ENCODE peak calls at places on chromosome 6, in five cellular contexts. U is A549, H is SK-N-SH, X is GM12878, M is K562. S is an unnamed sample.

GRCh38 chr6:72716916-72717315 is 95.1 kb downstream of the KCNQ5 start:
- DNase-seq in U (no peak), M (no peak), H (no peak), X (no peak), S (no peak)

GRCh38 chr6:25415274-25415673 is 136.1 kb downstream of the CARMIL1 start:
- DNase-seq in X (no peak), M (no peak), H (no peak), U (no peak), S (no peak)

GRCh38 chr6:15464211-15464725 is 198.6 kb downstream of the DTNBP1 start:
- DNase-seq in U (peak), X (no peak), M (peak), H (no peak), S (no peak)

GRCh38 chr6:149046822-149047246 is 270.7 kb upstream of the TAB2 start:
- DNase-seq in M (no peak), H (no peak), X (no peak), U (no peak), S (peak)

GRCh38 chr6:116101298-116101718 is 655 bp downstream of the NT5DC1 start:
- DNase-seq in U (no peak), H (no peak), M (peak), X (no peak), S (no peak)

GRCh38 chr6:148565931-148566663 is 180.7 kb upstream of the UST start:
- DNase-seq in U (no peak), H (no peak), M (no peak), X (no peak), S (peak)

GRCh38 chr6:137497722-137498463 is 3.7 kb upstream of the OLIG3 start:
- DNase-seq in U (no peak), M (no peak), H (no peak), X (no peak), S (no peak)

GRCh38 chr6:16805190-16805860 is 44.1 kb upstream of the ATXN1 start:
- DNase-seq in X (no peak), M (no peak), H (no peak), U (no peak), S (no peak)

GRCh38 chr6:87645080-87645479 is 55.1 kb downstream of the ORC3 start:
- DNase-seq in U (no peak), H (no peak), X (no peak), M (no peak), S (no peak)

GRCh38 chr6:5673016-5673415 is 333.7 kb downstream of the NRN1 start:
- DNase-seq in H (no peak), M (no peak), X (no peak), U (no peak), S (no peak)

GRCh38 chr6:131854803-131855202 is 47.0 kb downstream of the ENPP1 start:
- DNase-seq in U (no peak), X (no peak), H (no peak), M (no peak), S (peak)

GRCh38 chr6:15876406-15876805 is 213.6 kb upstream of the DTNBP1 start:
- DNase-seq in X (peak), U (no peak), M (no peak), H (no peak), S (no peak)

GRCh38 chr6:156943167-156943566 is 166.0 kb downstream of the ARID1B start:
- DNase-seq in X (no peak), M (no peak), U (no peak), H (no peak), S (no peak)

GRCh38 chr6:168414696-168415095 is 26.3 kb upstream of the SMOC2 start:
- DNase-seq in U (no peak), M (no peak), X (no peak), H (no peak), S (no peak)

GRCh38 chr6:1952726-1953360 is 292.6 kb downstream of the GMDS start:
- DNase-seq in U (peak), X (no peak), M (no peak), H (no peak), S (peak)

GRCh38 chr6:130615816-130616215 is 211.4 kb upstream of the SMLR1 start:
- DNase-seq in U (no peak), M (no peak), H (no peak), X (no peak), S (no peak)

GRCh38 chr6:12112540-12113189 is 100.6 kb downstream of the HIVEP1 start:
- DNase-seq in M (no peak), H (peak), X (no peak), U (no peak), S (no peak)

GRCh38 chr6:154805288-154805911 is 72.2 kb downstream of the SCAF8 start:
- DNase-seq in M (peak), H (peak), X (no peak), U (peak), S (peak)

GRCh38 chr6:98832282-98833100 is 1.9 kb upstream of the POU3F2 start:
- DNase-seq in U (no peak), X (no peak), M (no peak), H (peak), S (peak)

GRCh38 chr6:26576929-26577719 is 19.6 kb upstream of the ABT1 start:
- DNase-seq in U (no peak), X (no peak), H (no peak), M (peak), S (peak)
- TF ChIP-seq RCOR1 in U (no peak), X (no peak), H (peak), M (peak), S (no peak)

GRCh38 chr6:56515081-56515905 is 127.4 kb downstream of the DST start:
- DNase-seq in X (no peak), M (no peak), H (no peak), U (no peak), S (no peak)
- TF ChIP-seq RCOR1 in X (no peak), M (no peak), H (no peak), U (no peak), S (no peak)

DNA sequence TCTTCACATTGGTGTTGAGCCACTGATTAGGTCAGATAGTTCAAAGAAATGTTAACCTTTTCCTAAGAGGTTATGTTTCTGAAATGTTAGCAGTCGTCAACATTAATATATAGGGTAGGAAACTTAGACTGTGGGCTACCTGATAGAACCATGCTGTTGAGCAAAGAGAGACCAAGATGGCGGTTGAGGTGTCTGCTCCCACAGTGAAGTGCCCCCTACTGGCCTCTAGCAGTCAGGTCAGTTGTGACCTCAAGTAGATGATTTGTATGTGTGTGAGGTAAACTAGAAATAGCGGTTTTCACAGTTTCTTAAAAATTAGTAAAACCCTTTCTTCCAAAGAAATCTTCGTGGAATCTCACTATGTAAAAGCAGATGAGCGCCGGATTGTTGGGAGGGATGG is 40.3 kb downstream of the MTHFD1L start:
- DNase-seq in M (peak), U (no peak), X (no peak), H (no peak), S (no peak)
- TF ChIP-seq RCOR1 in M (no peak), U (no peak), X (no peak), H (no peak), S (no peak)

GRCh38 chr6:41193884-41194283 is 7.1 kb downstream of the TREML2 start:
- DNase-seq in X (no peak), U (no peak), M (no peak), H (no peak), S (no peak)

GRCh38 chr6:41190791-41191190 is 10.2 kb downstream of the TREML2 start:
- DNase-seq in M (no peak), U (no peak), X (no peak), H (no peak), S (no peak)

GRCh38 chr6:41193171-41193734 is 7.7 kb downstream of the TREML2 start:
- DNase-seq in U (no peak), M (no peak), H (no peak), X (no peak), S (no peak)

GRCh38 chr6:41189968-41190367 is 11.0 kb downstream of the TREML2 start:
- DNase-seq in M (no peak), X (no peak), U (no peak), H (no peak), S (no peak)

DNA sequence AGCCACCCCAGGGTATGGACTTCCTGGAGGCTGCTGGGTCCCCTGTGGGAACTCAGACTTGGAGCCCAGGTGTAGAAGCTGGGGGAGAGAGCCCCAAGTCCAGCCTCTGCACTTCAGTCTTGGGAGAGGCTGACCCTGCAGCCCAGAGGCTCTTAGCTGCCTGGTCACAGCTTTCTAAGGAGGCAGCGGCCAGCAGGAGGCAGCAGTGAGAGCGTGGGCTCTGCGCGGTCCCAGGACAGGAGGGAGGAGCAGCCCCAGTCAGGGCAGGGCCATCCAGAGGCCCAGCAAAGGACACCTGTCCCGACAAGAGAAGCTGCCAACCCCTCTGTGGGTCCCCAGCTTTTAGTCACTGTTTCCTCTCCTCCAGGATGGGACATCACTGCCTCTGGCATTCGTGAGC is 9.4 kb downstream of the TREML2 start:
- DNase-seq in U (peak), H (peak), X (no peak), M (peak), S (no peak)
- TF ChIP-seq RCOR1 in U (no peak), H (no peak), X (no peak), M (peak), S (no peak)